ENCODE peak calls at places on chromosome 16, in nine cellular contexts. P, U, D, F, A, T, Z, B and L are unnamed samples.

GRCh38 chr16:86533942-86534341 is 21.1 kb downstream of the MTHFSD start:
- DNase-seq in P (no peak), T (no peak), A (no peak), D (no peak), B (no peak), U (no peak), Z (no peak), F (no peak), L (no peak)

GRCh38 chr16:48206594-48207242 is 37.4 kb upstream of the LONP2 start:
- DNase-seq in Z (no peak), B (no peak), D (no peak), T (no peak), U (no peak), P (no peak), F (no peak), A (no peak), L (no peak)

GRCh38 chr16:49280022-49280741 is 1.5 kb downstream of the CBLN1 start:
- DNase-seq in P (no peak), T (no peak), D (no peak), Z (no peak), B (no peak), A (no peak), U (no peak), F (no peak), L (no peak)

GRCh38 chr16:46737621-46738214 is 10.4 kb downstream of the MYLK3 start:
- DNase-seq in P (peak), T (no peak), U (no peak), D (no peak), Z (no peak), F (no peak), B (no peak), A (no peak), L (no peak)

GRCh38 chr16:10362077-10362863 is 23.6 kb upstream of the ATF7IP2 start:
- DNase-seq in D (no peak), U (no peak), P (no peak), Z (peak), B (no peak), T (no peak), F (no peak), A (no peak), L (peak)

GRCh38 chr16:11792404-11793260 is 4.4 kb downstream of the ZC3H7A start:
- DNase-seq in Z (no peak), D (no peak), T (no peak), A (no peak), U (no peak), P (peak), F (no peak), B (no peak), L (no peak)

GRCh38 chr16:30366511-30366910 is 3.8 kb downstream of the TBC1D10B start:
- DNase-seq in U (no peak), P (no peak), B (no peak), Z (no peak), A (no peak), F (no peak), T (no peak), D (no peak), L (no peak)

GRCh38 chr16:81703177-81704155 is 75.6 kb upstream of the PLCG2 start:
- DNase-seq in D (no peak), P (peak), F (peak), T (no peak), B (peak), A (no peak), U (no peak), Z (no peak), L (no peak)

GRCh38 chr16:85205747-85206471 is 93.6 kb upstream of the CIBAR2 start:
- DNase-seq in F (no peak), U (no peak), T (no peak), D (no peak), P (no peak), B (peak), Z (no peak), A (no peak), L (no peak)

GRCh38 chr16:70520612-70521297 is 2.6 kb downstream of the COG4 start:
- DNase-seq in U (no peak), B (peak), A (peak), T (no peak), D (no peak), P (no peak), Z (peak), F (peak), L (peak)

GRCh38 chr16:84033251-84034195 is 9.1 kb downstream of the SLC38A8 start:
- DNase-seq in B (no peak), Z (no peak), P (no peak), T (no peak), F (no peak), U (no peak), D (no peak), A (no peak), L (no peak)

GRCh38 chr16:2964416-2965223 is 545 bp downstream of the KREMEN2 start:
- DNase-seq in A (peak), P (no peak), T (peak), U (peak), Z (peak), B (no peak), D (peak), F (no peak), L (peak)

GRCh38 chr16:6611535-6611934 is 721.1 kb upstream of the RBFOX1 start:
- DNase-seq in Z (no peak), T (no peak), U (no peak), A (no peak), P (no peak), D (no peak), F (no peak), B (no peak), L (no peak)

GRCh38 chr16:54280751-54281150 is 5.8 kb downstream of the IRX3 start:
- DNase-seq in P (no peak), U (no peak), Z (no peak), A (no peak), D (peak), B (no peak), F (peak), T (no peak), L (peak)

GRCh38 chr16:75272097-75272548 is 20.7 kb upstream of the BCAR1 start:
- DNase-seq in U (no peak), T (no peak), B (no peak), F (no peak), D (no peak), Z (no peak), A (no peak), P (no peak), L (peak)

GRCh38 chr16:14307623-14308356 is 236.7 kb downstream of the MRTFB start:
- DNase-seq in T (no peak), P (no peak), F (no peak), B (peak), D (no peak), A (no peak), Z (no peak), U (no peak), L (no peak)

GRCh38 chr16:53827741-53828140 is 123.8 kb downstream of the FTO start:
- DNase-seq in T (no peak), U (no peak), A (no peak), Z (no peak), D (no peak), F (no peak), P (no peak), B (no peak), L (no peak)

GRCh38 chr16:11423315-11424117 is 78.3 kb downstream of the RMI2 start:
- DNase-seq in T (no peak), P (no peak), U (no peak), D (no peak), A (no peak), F (no peak), Z (no peak), B (no peak), L (peak)

GRCh38 chr16:58348986-58349385 is 43.3 kb upstream of the GINS3 start:
- DNase-seq in P (no peak), U (no peak), T (no peak), D (no peak), F (no peak), B (peak), A (no peak), Z (no peak), L (no peak)

GRCh38 chr16:46638947-46639925 is 18.1 kb upstream of the SHCBP1 start:
- DNase-seq in D (no peak), A (no peak), U (no peak), Z (no peak), T (no peak), F (peak), P (no peak), B (peak), L (no peak)

GRCh38 chr16:49615606-49616005 is 240.3 kb downstream of the ZNF423 start:
- DNase-seq in P (no peak), Z (no peak), F (no peak), A (no peak), B (no peak), U (no peak), D (no peak), T (no peak), L (no peak)

GRCh38 chr16:70703041-70703834 is 17.4 kb upstream of the MTSS2 start:
- DNase-seq in T (no peak), Z (no peak), B (peak), P (no peak), U (no peak), F (peak), D (no peak), A (no peak), L (no peak)

GRCh38 chr16:54175169-54175551 is 111.4 kb downstream of the IRX3 start:
- DNase-seq in T (no peak), D (no peak), P (no peak), F (no peak), B (no peak), A (no peak), Z (no peak), U (no peak), L (no peak)

GRCh38 chr16:71431991-71432390 is 9.9 kb downstream of the TLE7 start:
- DNase-seq in U (no peak), P (no peak), F (no peak), Z (no peak), D (no peak), T (no peak), B (no peak), A (no peak), L (no peak)

GRCh38 chr16:77191259-77191969 is 424 bp downstream of the MON1B start:
- DNase-seq in D (peak), F (no peak), Z (peak), B (no peak), U (peak), P (peak), A (no peak), T (no peak), L (no peak)

GRCh38 chr16:3248596-3248995 is 7.8 kb downstream of the MEFV start:
- DNase-seq in F (no peak), T (no peak), Z (no peak), B (no peak), A (no peak), P (no peak), D (no peak), U (no peak), L (no peak)

GRCh38 chr16:78147846-78148535 is 48.5 kb downstream of the WWOX start:
- DNase-seq in Z (no peak), B (no peak), A (no peak), U (no peak), T (no peak), F (no peak), P (no peak), D (no peak), L (no peak)

GRCh38 chr16:6988846-6989245 is 343.8 kb upstream of the RBFOX1 start:
- DNase-seq in Z (no peak), T (no peak), P (no peak), F (no peak), B (no peak), D (no peak), U (no peak), A (no peak), L (no peak)

GRCh38 chr16:85210423-85211169 is 98.3 kb upstream of the CIBAR2 start:
- DNase-seq in D (no peak), A (no peak), T (no peak), F (peak), U (no peak), P (no peak), B (peak), Z (no peak), L (no peak)

GRCh38 chr16:57661936-57662906 is 5.9 kb upstream of the ADGRG3 start:
- DNase-seq in D (no peak), B (no peak), T (no peak), U (no peak), A (no peak), F (no peak), P (no peak), Z (no peak), L (no peak)

GRCh38 chr16:71628810-71629209 is 2.8 kb downstream of the MARVELD3 start:
- DNase-seq in B (no peak), Z (no peak), U (no peak), F (no peak), D (peak), T (no peak), P (no peak), A (no peak), L (peak)

GRCh38 chr16:13439766-13440165 is 480.2 kb upstream of the ERCC4 start:
- DNase-seq in B (no peak), Z (no peak), A (no peak), D (no peak), T (no peak), P (no peak), U (no peak), F (no peak), L (no peak)

GRCh38 chr16:11871193-11871592 is 19.9 kb upstream of the RSL1D1 start:
- DNase-seq in Z (no peak), U (no peak), B (peak), F (no peak), A (no peak), P (peak), T (no peak), D (no peak), L (no peak)

GRCh38 chr16:75029854-75030253 is 31.0 kb downstream of the ZNRF1 start:
- DNase-seq in P (no peak), A (no peak), B (peak), Z (no peak), D (no peak), T (no peak), U (no peak), F (peak), L (no peak)

GRCh38 chr16:27640277-27640600 is 90.3 kb downstream of the KATNIP start:
- DNase-seq in T (no peak), A (no peak), F (no peak), D (no peak), B (no peak), P (no peak), Z (no peak), U (no peak), L (no peak)

GRCh38 chr16:74749291-74750055 is 25.1 kb downstream of the FA2H start:
- DNase-seq in P (no peak), B (peak), T (no peak), A (no peak), Z (no peak), U (no peak), D (no peak), F (no peak), L (no peak)